ENCODE peak calls at places on chromosome 7, in four cellular contexts. K is right lobe of liver, J is psoas muscle, M is heart right ventricle. G is an unnamed sample.

GRCh38 chr7:55020481-55020871 is 1.7 kb downstream of the EGFR start:
- DNase-seq in K (peak; percentile 70), J (peak; percentile 80), M (no peak), G (peak; percentile 71)

GRCh38 chr7:116443101-116443523 is 56.4 kb upstream of the CAV2 start:
- DNase-seq in K (no peak), J (no peak), M (no peak), G (no peak)

GRCh38 chr7:31687024-31687423 is at the start of gene PPP1R17:
- DNase-seq in K (no peak), J (no peak), M (peak; percentile 24), G (no peak)

GRCh38 chr7:100642534-100642907 is 1.2 kb upstream of the TFR2 start:
- DNase-seq in K (peak; percentile 88), J (no peak), M (no peak), G (no peak)

GRCh38 chr7:135392701-135393100 is 117.2 kb downstream of the CNOT4 start:
- DNase-seq in K (no peak), J (no peak), M (no peak), G (no peak)

GRCh38 chr7:158924956-158925355 is 68.6 kb downstream of the DYNC2I1 start:
- DNase-seq in K (no peak), J (no peak), M (no peak), G (no peak)

GRCh38 chr7:106616692-106617052 is 44.3 kb downstream of the CCDC71L start:
- DNase-seq in K (no peak), J (no peak), M (no peak), G (no peak)

GRCh38 chr7:28078036-28078901 is 102.3 kb downstream of the JAZF1 start:
- DNase-seq in K (no peak), J (no peak), M (no peak), G (no peak)

GRCh38 chr7:380226-380550 is 90.2 kb downstream of the FOXL3 start:
- DNase-seq in K (no peak), J (peak; percentile 22), M (no peak), G (no peak)

GRCh38 chr7:25964483-25964961 is 187.5 kb upstream of the NFE2L3 start:
- DNase-seq in K (no peak), J (no peak), M (no peak), G (no peak)

GRCh38 chr7:106485919-106486318 is 175.0 kb downstream of the CCDC71L start:
- DNase-seq in K (no peak), J (no peak), M (no peak), G (no peak)

GRCh38 chr7:24368161-24368560 is 84.2 kb downstream of the NPY start:
- DNase-seq in K (no peak), J (no peak), M (no peak), G (no peak)

DNA sequence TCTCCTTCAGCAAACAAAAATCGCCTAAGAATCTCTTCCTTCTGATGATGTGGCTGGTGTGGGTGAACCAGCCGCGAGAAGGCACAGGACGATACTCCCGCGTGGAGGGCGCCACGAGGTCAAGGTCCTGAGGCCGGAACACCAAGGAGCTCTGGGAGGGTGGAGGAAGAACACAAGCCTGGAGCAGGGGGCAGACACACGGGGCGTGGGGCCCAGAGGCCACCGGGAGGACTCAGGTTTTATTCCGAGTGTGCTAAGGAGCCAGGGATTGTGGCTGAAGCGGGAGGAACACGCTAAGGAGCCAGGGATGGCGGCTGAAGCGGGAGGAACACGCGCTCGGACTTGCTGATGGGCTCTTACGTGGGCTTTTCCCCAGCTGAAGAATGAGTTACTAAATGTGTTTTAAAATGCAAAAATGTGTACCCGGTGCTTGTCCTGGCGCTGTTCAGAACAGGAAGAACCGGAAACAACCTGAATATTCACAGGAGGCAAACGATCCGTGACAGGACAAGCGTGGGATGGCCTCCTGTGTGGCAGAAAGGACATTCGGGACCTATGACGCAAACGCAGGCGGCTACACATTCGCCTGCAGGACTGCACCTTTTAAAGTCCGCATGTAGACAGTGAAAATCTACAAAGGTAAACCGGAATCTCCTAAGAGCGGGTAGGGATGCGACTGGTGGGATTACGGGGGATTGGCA is 64.0 kb downstream of the MAD1L1 start:
- DNase-seq in K (no peak), J (no peak), M (no peak), G (no peak)
- H3K27ac ChIP-seq in K (no peak overlapping the region), J (no peak overlapping the region), M (no peak overlapping the region), G (no peak overlapping the region)

DNA sequence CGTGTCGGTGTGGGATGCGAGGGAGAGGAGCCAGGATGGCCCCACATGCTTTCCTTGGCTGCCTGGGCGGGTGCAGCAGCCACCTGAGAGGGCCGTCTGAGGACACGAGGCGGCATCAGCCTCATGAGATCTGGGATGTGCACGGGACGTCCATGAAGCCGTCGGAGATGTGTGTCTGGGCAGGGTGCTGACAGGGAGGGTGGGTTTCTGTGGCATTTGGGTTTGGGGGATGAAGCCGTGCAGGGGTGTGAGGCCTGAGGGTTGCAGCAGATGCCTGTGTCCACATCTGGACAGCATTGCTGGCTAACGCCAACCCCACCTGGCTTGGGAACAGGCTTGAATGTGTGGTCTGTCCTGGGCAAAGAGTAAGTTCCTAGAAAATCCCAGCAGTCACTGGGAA is 179.5 kb downstream of the DNAJB6 start:
- DNase-seq in K (no peak), J (peak; percentile 35), M (no peak), G (no peak)
- TF ChIP-seq CTCF in K (no peak), J (no peak), M (no peak), G (no peak)

DNA sequence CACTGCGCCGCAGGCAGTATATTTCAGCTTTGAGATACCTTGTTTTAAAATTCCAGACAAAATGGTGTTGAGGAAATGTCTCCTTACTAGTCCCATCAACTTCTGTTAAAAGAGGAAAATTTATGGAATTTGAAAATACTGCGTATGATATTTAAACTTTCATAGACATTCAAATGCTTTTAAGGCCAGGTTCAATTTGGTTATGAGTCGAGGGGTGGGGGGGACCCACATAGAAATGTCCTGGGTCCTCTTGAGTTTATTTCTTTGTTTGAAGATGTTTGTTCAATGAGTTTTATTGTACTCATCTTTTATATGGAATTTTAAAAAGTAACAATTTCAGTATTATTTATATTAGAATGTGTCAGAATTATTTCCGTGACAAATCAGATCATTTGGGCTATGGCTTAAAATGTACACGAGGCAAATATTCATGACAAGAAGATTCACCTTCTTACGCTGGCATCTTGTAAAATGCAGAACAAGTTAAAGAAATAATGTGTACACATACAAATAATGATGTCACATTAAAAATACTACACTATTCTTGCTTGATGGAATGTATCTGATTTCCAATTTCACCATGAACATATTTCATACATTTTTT is 1.3 kb downstream of the IKZF1 start:
- DNase-seq in K (no peak), J (no peak), M (no peak), G (no peak)
- H3K4me3 ChIP-seq in K (no peak overlapping the region), J (peak overlapping the region; percentile 59), M (peak overlapping the region; percentile 49), G (peak overlapping the region; percentile 19)

GRCh38 chr7:152074673-152075072 is 49.2 kb downstream of the GALNT11 start:
- DNase-seq in K (no peak), J (no peak), M (no peak), G (no peak)

GRCh38 chr7:152078025-152078424 is 52.6 kb downstream of the GALNT11 start:
- DNase-seq in K (no peak), J (no peak), M (no peak), G (no peak)

GRCh38 chr7:152076940-152077933 is 51.8 kb downstream of the GALNT11 start:
- DNase-seq in K (no peak), J (peak; percentile 71), M (no peak), G (no peak)

GRCh38 chr7:152073352-152073751 is 47.9 kb downstream of the GALNT11 start:
- DNase-seq in K (no peak), J (no peak), M (no peak), G (no peak)

GRCh38 chr7:152076324-152076821 is 50.9 kb downstream of the GALNT11 start:
- DNase-seq in K (no peak), J (no peak), M (no peak), G (no peak)
- H3K27ac ChIP-seq in K (no peak overlapping the region), J (peak overlapping the region; percentile 56), M (no peak overlapping the region), G (no peak overlapping the region)

DNA sequence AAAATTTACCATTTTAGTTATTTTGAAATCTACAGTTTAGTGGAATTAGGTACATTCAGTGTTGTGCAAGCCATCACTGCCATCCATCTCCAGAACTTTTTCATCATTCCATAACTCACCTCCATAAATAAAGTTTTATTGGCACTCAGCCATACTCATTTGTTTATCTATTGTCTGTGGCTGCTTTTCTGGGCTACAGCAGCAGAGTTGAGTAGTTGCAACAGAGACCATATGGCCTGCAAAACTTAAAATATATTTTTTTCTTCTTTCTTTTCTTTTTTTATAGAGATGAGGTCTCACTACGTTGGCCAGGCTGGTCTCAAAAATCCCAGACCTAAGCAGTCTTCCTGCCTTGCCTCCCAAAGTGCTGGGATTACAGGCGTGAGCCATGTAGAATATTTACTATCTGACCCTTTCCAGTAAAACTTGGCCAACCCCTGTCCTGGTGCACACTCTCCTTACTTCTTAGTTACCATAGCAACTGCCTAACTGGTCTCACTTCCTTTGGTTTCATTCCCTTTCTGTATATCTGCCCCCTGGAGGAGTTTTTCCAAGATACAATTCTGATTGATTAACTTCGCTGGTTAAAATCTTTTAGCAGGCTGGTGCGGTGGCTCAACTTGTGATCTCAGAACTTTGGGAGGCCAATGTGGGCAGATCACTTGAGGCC is 133.2 kb downstream of the CUX1 start:
- DNase-seq in K (no peak), J (no peak), M (no peak), G (no peak)
- TF ChIP-seq CTCF in K (no peak), J (no peak), M (no peak), G (no peak)

GRCh38 chr7:128783143-128783799 is 7.7 kb upstream of the OPN1SW start:
- DNase-seq in K (no peak), J (peak; percentile 88), M (peak; percentile 80), G (no peak)
- H3K4me3 ChIP-seq in K (no peak overlapping the region), J (no peak overlapping the region), M (no peak overlapping the region), G (no peak overlapping the region)

GRCh38 chr7:133009426-133009825 is 72.5 kb downstream of the CHCHD3 start:
- DNase-seq in K (no peak), J (no peak), M (no peak), G (no peak)
- H3K27ac ChIP-seq in K (no peak overlapping the region), J (no peak overlapping the region), M (no peak overlapping the region), G (no peak overlapping the region)

DNA sequence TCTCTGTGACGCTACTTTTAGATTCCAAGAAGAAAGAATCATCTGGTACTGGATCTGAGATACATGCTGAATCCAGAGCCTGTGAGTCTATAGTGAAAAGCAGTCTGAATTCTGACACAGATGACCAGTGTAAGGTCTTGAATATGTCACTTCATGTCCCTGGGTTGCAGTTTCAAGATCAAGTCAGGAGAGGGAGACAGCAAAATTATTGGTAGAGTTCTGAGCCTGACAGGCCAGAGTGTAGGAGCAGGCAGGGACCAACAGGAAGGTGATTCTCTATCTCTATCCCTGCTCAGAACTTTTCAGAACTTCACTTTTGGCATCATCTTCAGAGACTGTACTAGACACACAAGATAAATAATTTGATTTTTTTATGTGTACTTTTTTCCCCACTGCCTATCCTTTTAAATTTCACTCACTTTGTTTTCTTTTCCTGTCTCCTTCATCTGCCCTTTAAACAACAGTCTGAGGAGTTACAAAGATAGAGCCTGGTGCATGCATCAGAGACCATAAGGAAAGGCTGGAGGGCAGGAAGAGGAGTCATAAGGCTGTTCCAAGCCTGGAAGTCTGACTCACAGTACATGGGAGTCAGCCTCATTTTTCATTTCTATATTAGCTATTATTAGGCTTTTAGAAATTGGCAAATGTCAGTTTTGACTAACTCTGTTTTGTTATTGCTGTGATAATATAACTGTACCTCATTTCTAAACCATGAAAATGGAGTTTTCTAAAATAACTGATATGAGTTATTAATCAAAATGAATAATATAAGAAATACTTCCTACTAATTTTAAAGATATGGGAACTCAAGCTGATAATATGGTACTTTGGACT is 120.2 kb upstream of the TMEM229A start:
- DNase-seq in K (no peak), J (no peak), M (no peak), G (no peak)
- TF ChIP-seq CTCF in K (peak; percentile 29), J (peak; percentile 7), M (no peak), G (no peak)

GRCh38 chr7:121271098-121271497 is 57.7 kb upstream of the WNT16 start:
- DNase-seq in K (no peak), J (no peak), M (no peak), G (no peak)
- H3K4me3 ChIP-seq in K (no peak overlapping the region), J (no peak overlapping the region), M (no peak overlapping the region), G (no peak overlapping the region)

G was measured in lung.